ENCODE peak calls at places on chromosomes 3 and 15, in seven cellular contexts. One of them, this sample, is unnamed.

GRCh38 chr15:69414702-69415161 is 583 bp downstream of the KIF23 start:
- DNase-seq in GM13977: peak; percentile 53
- DNase-seq in choroid plexus epithelial cell: peak; percentile 95
- DNase-seq in GM12864: peak; percentile 22
- DNase-seq in brain microvascular endothelial cell: peak; percentile 92
- DNase-seq in AG04450: peak; percentile 86
- DNase-seq in cardiac fibroblast: peak; percentile 97
- DNase-seq in this sample: peak; percentile 44

GRCh38 chr3:156271995-156272719 is 151.8 kb downstream of the KCNAB1 start:
- DNase-seq in GM13977: no peak
- DNase-seq in choroid plexus epithelial cell: no peak
- DNase-seq in GM12864: no peak
- DNase-seq in brain microvascular endothelial cell: no peak
- DNase-seq in AG04450: no peak
- DNase-seq in cardiac fibroblast: no peak
- DNase-seq in this sample: no peak

GRCh38 chr15:70597056-70597603 is 166.2 kb downstream of the UACA start:
- DNase-seq in GM13977: no peak
- DNase-seq in choroid plexus epithelial cell: peak; percentile 56
- DNase-seq in GM12864: no peak
- DNase-seq in brain microvascular endothelial cell: no peak
- DNase-seq in AG04450: no peak
- DNase-seq in cardiac fibroblast: peak; percentile 38
- DNase-seq in this sample: no peak

GRCh38 chr3:12986031-12986430 is 87.2 kb downstream of the IQSEC1 start:
- DNase-seq in GM13977: no peak
- DNase-seq in choroid plexus epithelial cell: no peak
- DNase-seq in GM12864: no peak
- DNase-seq in brain microvascular endothelial cell: no peak
- DNase-seq in AG04450: no peak
- DNase-seq in cardiac fibroblast: no peak
- DNase-seq in this sample: no peak

GRCh38 chr3:157526036-157526435 is 22.8 kb upstream of the VEPH1 start:
- DNase-seq in GM13977: no peak
- DNase-seq in choroid plexus epithelial cell: no peak
- DNase-seq in GM12864: no peak
- DNase-seq in brain microvascular endothelial cell: no peak
- DNase-seq in AG04450: no peak
- DNase-seq in cardiac fibroblast: no peak
- DNase-seq in this sample: no peak

GRCh38 chr15:99117563-99118257 is 12.8 kb downstream of the SYNM start:
- DNase-seq in GM13977: no peak
- DNase-seq in choroid plexus epithelial cell: no peak
- DNase-seq in GM12864: no peak
- DNase-seq in brain microvascular endothelial cell: no peak
- DNase-seq in AG04450: no peak
- DNase-seq in cardiac fibroblast: no peak
- DNase-seq in this sample: no peak

GRCh38 chr3:175316799-175317198 is 457.7 kb downstream of the NAALADL2 start:
- DNase-seq in GM13977: no peak
- DNase-seq in choroid plexus epithelial cell: no peak
- DNase-seq in GM12864: no peak
- DNase-seq in brain microvascular endothelial cell: no peak
- DNase-seq in AG04450: no peak
- DNase-seq in cardiac fibroblast: no peak
- DNase-seq in this sample: no peak

GRCh38 chr3:114496021-114496434 is 202.2 kb downstream of the TIGIT start:
- DNase-seq in GM13977: no peak
- DNase-seq in choroid plexus epithelial cell: peak; percentile 70
- DNase-seq in GM12864: no peak
- DNase-seq in brain microvascular endothelial cell: peak; percentile 73
- DNase-seq in AG04450: no peak
- DNase-seq in cardiac fibroblast: peak; percentile 81
- DNase-seq in this sample: no peak

GRCh38 chr15:32957219-32957618 is 237.3 kb downstream of the FMN1 start:
- DNase-seq in GM13977: no peak
- DNase-seq in choroid plexus epithelial cell: no peak
- DNase-seq in GM12864: no peak
- DNase-seq in brain microvascular endothelial cell: no peak
- DNase-seq in AG04450: no peak
- DNase-seq in cardiac fibroblast: no peak
- DNase-seq in this sample: no peak

GRCh38 chr3:2706836-2707210 is 403.4 kb downstream of the IL5RA start:
- DNase-seq in GM13977: no peak
- DNase-seq in choroid plexus epithelial cell: no peak
- DNase-seq in GM12864: no peak
- DNase-seq in brain microvascular endothelial cell: no peak
- DNase-seq in AG04450: no peak
- DNase-seq in cardiac fibroblast: no peak
- DNase-seq in this sample: no peak

GRCh38 chr3:122938756-122939425 is 88.7 kb downstream of the SEMA5B start:
- DNase-seq in GM13977: no peak
- DNase-seq in choroid plexus epithelial cell: no peak
- DNase-seq in GM12864: no peak
- DNase-seq in brain microvascular endothelial cell: no peak
- DNase-seq in AG04450: no peak
- DNase-seq in cardiac fibroblast: no peak
- DNase-seq in this sample: no peak

GRCh38 chr3:28994161-28994905 is 286.5 kb upstream of the RBMS3 start:
- DNase-seq in GM13977: no peak
- DNase-seq in choroid plexus epithelial cell: no peak
- DNase-seq in GM12864: no peak
- DNase-seq in brain microvascular endothelial cell: no peak
- DNase-seq in AG04450: no peak
- DNase-seq in cardiac fibroblast: no peak
- DNase-seq in this sample: no peak

GRCh38 chr3:195849322-195850074 is 37.8 kb upstream of the MUC4 start:
- DNase-seq in GM13977: no peak
- DNase-seq in choroid plexus epithelial cell: no peak
- DNase-seq in GM12864: no peak
- DNase-seq in brain microvascular endothelial cell: no peak
- DNase-seq in AG04450: no peak
- DNase-seq in cardiac fibroblast: peak; percentile 32
- DNase-seq in this sample: no peak

GRCh38 chr3:52109556-52110380 is 44.5 kb downstream of the POC1A start:
- DNase-seq in GM13977: no peak
- DNase-seq in choroid plexus epithelial cell: peak; percentile 73
- DNase-seq in GM12864: no peak
- DNase-seq in brain microvascular endothelial cell: no peak
- DNase-seq in AG04450: no peak
- DNase-seq in cardiac fibroblast: no peak
- DNase-seq in this sample: no peak

GRCh38 chr3:60304103-60304502 is 947.1 kb downstream of the FHIT start:
- DNase-seq in GM13977: no peak
- DNase-seq in choroid plexus epithelial cell: peak; percentile 88
- DNase-seq in GM12864: no peak
- DNase-seq in brain microvascular endothelial cell: no peak
- DNase-seq in AG04450: peak; percentile 53
- DNase-seq in cardiac fibroblast: peak; percentile 19
- DNase-seq in this sample: no peak

GRCh38 chr15:74870496-74871213 is 2.5 kb downstream of the SCAMP2 start:
- DNase-seq in GM13977: no peak
- DNase-seq in choroid plexus epithelial cell: peak; percentile 29
- DNase-seq in GM12864: no peak
- DNase-seq in brain microvascular endothelial cell: no peak
- DNase-seq in AG04450: no peak
- DNase-seq in cardiac fibroblast: no peak
- DNase-seq in this sample: no peak

DNA sequence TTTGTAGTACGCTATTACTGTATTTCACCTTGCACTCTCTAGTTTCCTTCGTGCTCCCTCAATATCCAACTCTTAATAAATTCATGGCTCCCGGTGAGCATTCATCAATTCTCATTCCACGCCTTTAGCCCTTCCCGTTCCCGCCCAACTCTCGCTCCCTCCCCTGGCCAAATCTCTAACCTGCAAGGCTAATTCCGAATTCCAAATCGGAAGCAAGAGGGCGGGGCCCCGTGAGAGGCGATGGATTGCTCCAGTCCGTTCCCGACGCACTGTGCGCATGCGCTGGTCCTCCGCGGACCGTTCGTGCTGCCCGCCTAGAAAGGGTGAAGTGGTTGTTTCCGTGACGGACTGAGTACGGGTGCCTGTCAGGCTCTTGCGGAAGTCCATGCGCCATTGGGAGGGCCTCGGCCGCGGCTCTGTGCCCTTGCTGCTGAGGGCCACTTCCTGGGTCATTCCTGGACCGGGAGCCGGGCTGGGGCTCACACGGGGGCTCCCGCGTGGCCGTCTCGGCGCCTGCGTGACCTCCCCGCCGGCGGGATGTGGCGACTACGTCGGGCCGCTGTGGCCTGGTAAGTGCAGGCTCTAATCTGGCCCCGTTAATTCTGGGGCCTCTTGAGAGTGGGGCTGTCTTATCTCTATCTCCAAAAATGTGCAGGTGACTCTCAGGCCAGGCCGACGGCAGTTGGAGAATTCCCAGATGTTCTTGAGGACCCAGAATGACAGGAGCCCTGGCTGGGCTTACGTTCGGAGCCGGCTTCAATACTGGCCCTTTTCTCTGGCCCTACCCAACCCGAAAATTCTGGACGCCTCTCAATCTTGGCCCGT is at the start of gene OPA1:
- DNase-seq in GM13977: peak; percentile 95
- DNase-seq in choroid plexus epithelial cell: peak; percentile 99
- DNase-seq in GM12864: peak; percentile 93
- DNase-seq in brain microvascular endothelial cell: peak; percentile 97
- DNase-seq in AG04450: peak; percentile 98
- DNase-seq in cardiac fibroblast: peak; percentile 99
- DNase-seq in this sample: peak; percentile 99
- TF ChIP-seq CTCF in GM13977: no peak
- TF ChIP-seq CTCF in choroid plexus epithelial cell: peak; percentile 35
- TF ChIP-seq CTCF in GM12864: no peak
- TF ChIP-seq CTCF in brain microvascular endothelial cell: peak; percentile 38
- TF ChIP-seq CTCF in AG04450: peak; percentile 39
- TF ChIP-seq CTCF in cardiac fibroblast: no peak
- TF ChIP-seq CTCF in this sample: no peak

GRCh38 chr3:63248015-63248414 is 30.1 kb upstream of the SYNPR start:
- DNase-seq in GM13977: no peak
- DNase-seq in choroid plexus epithelial cell: no peak
- DNase-seq in GM12864: no peak
- DNase-seq in brain microvascular endothelial cell: no peak
- DNase-seq in AG04450: no peak
- DNase-seq in cardiac fibroblast: no peak
- DNase-seq in this sample: no peak

GRCh38 chr3:63251499-63251898 is 26.6 kb upstream of the SYNPR start:
- DNase-seq in GM13977: no peak
- DNase-seq in choroid plexus epithelial cell: no peak
- DNase-seq in GM12864: no peak
- DNase-seq in brain microvascular endothelial cell: no peak
- DNase-seq in AG04450: no peak
- DNase-seq in cardiac fibroblast: no peak
- DNase-seq in this sample: no peak

GRCh38 chr3:63242124-63242523 is 36.0 kb upstream of the SYNPR start:
- DNase-seq in GM13977: no peak
- DNase-seq in choroid plexus epithelial cell: no peak
- DNase-seq in GM12864: no peak
- DNase-seq in brain microvascular endothelial cell: no peak
- DNase-seq in AG04450: no peak
- DNase-seq in cardiac fibroblast: no peak
- DNase-seq in this sample: no peak

DNA sequence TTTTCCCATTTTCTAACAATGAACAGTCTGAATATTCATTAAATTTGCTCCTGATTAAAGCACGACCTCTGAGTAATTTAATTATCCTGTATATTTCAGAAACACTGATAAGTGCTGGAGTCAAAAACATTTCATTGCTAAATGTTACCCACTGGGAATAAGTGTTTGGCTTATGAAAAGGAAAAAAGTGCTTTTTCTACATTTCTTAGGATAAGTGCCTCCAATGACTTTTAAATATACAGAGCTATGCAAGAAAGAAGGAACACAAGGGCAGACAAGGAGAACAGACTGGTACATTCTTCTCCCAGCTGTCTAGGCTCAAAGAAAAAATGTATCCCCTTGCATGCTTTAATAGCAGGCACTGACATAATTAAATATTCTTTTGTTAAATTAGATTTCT is 32.3 kb upstream of the SYNPR start:
- DNase-seq in GM13977: no peak
- DNase-seq in choroid plexus epithelial cell: no peak
- DNase-seq in GM12864: no peak
- DNase-seq in brain microvascular endothelial cell: no peak
- DNase-seq in AG04450: no peak
- DNase-seq in cardiac fibroblast: no peak
- DNase-seq in this sample: no peak
- TF ChIP-seq CTCF in GM13977: no peak
- TF ChIP-seq CTCF in choroid plexus epithelial cell: no peak
- TF ChIP-seq CTCF in GM12864: no peak
- TF ChIP-seq CTCF in brain microvascular endothelial cell: no peak
- TF ChIP-seq CTCF in AG04450: no peak
- TF ChIP-seq CTCF in cardiac fibroblast: no peak
- TF ChIP-seq CTCF in this sample: no peak

GRCh38 chr3:180631317-180631716 is 29.4 kb downstream of the TTC14 start:
- DNase-seq in GM13977: no peak
- DNase-seq in choroid plexus epithelial cell: peak; percentile 12
- DNase-seq in GM12864: no peak
- DNase-seq in brain microvascular endothelial cell: no peak
- DNase-seq in AG04450: no peak
- DNase-seq in cardiac fibroblast: no peak
- DNase-seq in this sample: no peak

GRCh38 chr3:180630360-180630759 is 28.4 kb downstream of the TTC14 start:
- DNase-seq in GM13977: no peak
- DNase-seq in choroid plexus epithelial cell: no peak
- DNase-seq in GM12864: no peak
- DNase-seq in brain microvascular endothelial cell: no peak
- DNase-seq in AG04450: no peak
- DNase-seq in cardiac fibroblast: peak; percentile 36
- DNase-seq in this sample: no peak

GRCh38 chr3:180633722-180634121 is 31.8 kb downstream of the TTC14 start:
- DNase-seq in GM13977: no peak
- DNase-seq in choroid plexus epithelial cell: no peak
- DNase-seq in GM12864: no peak
- DNase-seq in brain microvascular endothelial cell: no peak
- DNase-seq in AG04450: no peak
- DNase-seq in cardiac fibroblast: no peak
- DNase-seq in this sample: no peak
- TF ChIP-seq CTCF in GM13977: peak; percentile 45
- TF ChIP-seq CTCF in choroid plexus epithelial cell: no peak
- TF ChIP-seq CTCF in GM12864: peak; percentile 13
- TF ChIP-seq CTCF in brain microvascular endothelial cell: peak; percentile 6
- TF ChIP-seq CTCF in AG04450: no peak
- TF ChIP-seq CTCF in cardiac fibroblast: no peak
- TF ChIP-seq CTCF in this sample: no peak

GRCh38 chr3:110419571-110419970 is 652.0 kb upstream of the NECTIN3 start:
- DNase-seq in GM13977: no peak
- DNase-seq in choroid plexus epithelial cell: peak; percentile 28
- DNase-seq in GM12864: no peak
- DNase-seq in brain microvascular endothelial cell: no peak
- DNase-seq in AG04450: no peak
- DNase-seq in cardiac fibroblast: no peak
- DNase-seq in this sample: no peak

GRCh38 chr3:110420158-110420641 is 651.4 kb upstream of the NECTIN3 start:
- DNase-seq in GM13977: no peak
- DNase-seq in choroid plexus epithelial cell: peak; percentile 88
- DNase-seq in GM12864: no peak
- DNase-seq in brain microvascular endothelial cell: peak; percentile 49
- DNase-seq in AG04450: peak; percentile 55
- DNase-seq in cardiac fibroblast: peak; percentile 92
- DNase-seq in this sample: no peak

GRCh38 chr3:110423276-110423675 is 648.3 kb upstream of the NECTIN3 start:
- DNase-seq in GM13977: no peak
- DNase-seq in choroid plexus epithelial cell: no peak
- DNase-seq in GM12864: no peak
- DNase-seq in brain microvascular endothelial cell: no peak
- DNase-seq in AG04450: no peak
- DNase-seq in cardiac fibroblast: no peak
- DNase-seq in this sample: no peak

GRCh38 chr3:110414851-110415250 is 656.8 kb upstream of the NECTIN3 start:
- DNase-seq in GM13977: no peak
- DNase-seq in choroid plexus epithelial cell: peak; percentile 77
- DNase-seq in GM12864: no peak
- DNase-seq in brain microvascular endothelial cell: peak; percentile 72
- DNase-seq in AG04450: peak; percentile 41
- DNase-seq in cardiac fibroblast: peak; percentile 90
- DNase-seq in this sample: no peak

GRCh38 chr3:110419096-110419495 is 652.5 kb upstream of the NECTIN3 start:
- DNase-seq in GM13977: no peak
- DNase-seq in choroid plexus epithelial cell: peak; percentile 21
- DNase-seq in GM12864: no peak
- DNase-seq in brain microvascular endothelial cell: no peak
- DNase-seq in AG04450: no peak
- DNase-seq in cardiac fibroblast: peak; percentile 33
- DNase-seq in this sample: no peak
- TF ChIP-seq CTCF in GM13977: no peak
- TF ChIP-seq CTCF in choroid plexus epithelial cell: no peak
- TF ChIP-seq CTCF in GM12864: no peak
- TF ChIP-seq CTCF in brain microvascular endothelial cell: no peak
- TF ChIP-seq CTCF in AG04450: no peak
- TF ChIP-seq CTCF in cardiac fibroblast: no peak
- TF ChIP-seq CTCF in this sample: no peak